ENCODE peak calls at places on chromosomes 16 and 17, in six cellular contexts. H, D, X, W, V and K are unnamed samples.

GRCh38 chr16:30184430-30185140 is 1.2 kb downstream of the CORO1A start:
- DNase-seq in X (peak), V (no peak), H (peak), W (no peak), D (no peak), K (no peak)

GRCh38 chr17:39808409-39808997 is 55.6 kb downstream of the IKZF3 start:
- DNase-seq in X (no peak), V (no peak), D (no peak), H (no peak), W (no peak), K (no peak)

GRCh38 chr17:63984651-63985386 is 12.1 kb upstream of the SCN4A start:
- DNase-seq in H (peak), V (peak), D (no peak), W (peak), X (no peak), K (no peak)

GRCh38 chr16:56662357-56663354 is 4.9 kb downstream of the MT1F start:
- DNase-seq in W (no peak), V (no peak), H (peak), X (no peak), D (no peak), K (no peak)

GRCh38 chr17:48795444-48796162 is 21.4 kb downstream of the TTLL6 start:
- DNase-seq in D (no peak), X (no peak), V (no peak), H (no peak), W (peak), K (no peak)

GRCh38 chr16:67873435-67874146 is 739 bp downstream of the EDC4 start:
- DNase-seq in X (no peak), D (no peak), V (no peak), W (no peak), H (no peak), K (no peak)

GRCh38 chr16:47018223-47018891 is 44.9 kb upstream of the DNAJA2 start:
- DNase-seq in D (peak), W (peak), X (no peak), V (peak), H (peak), K (peak)

GRCh38 chr16:12815361-12815760 is 11.7 kb upstream of the CPPED1 start:
- DNase-seq in H (no peak), V (no peak), W (no peak), D (no peak), X (no peak), K (no peak)

GRCh38 chr17:73096866-73097265 is 4.4 kb upstream of the SLC39A11 start:
- DNase-seq in W (no peak), H (no peak), D (no peak), V (no peak), X (no peak), K (no peak)

GRCh38 chr17:3695129-3695722 is 729 bp downstream of the P2RX5 start:
- DNase-seq in V (no peak), H (no peak), W (peak), X (no peak), D (no peak), K (no peak)

GRCh38 chr17:8695916-8696415 is 48.7 kb downstream of the CCDC42 start:
- DNase-seq in X (no peak), V (no peak), H (no peak), D (no peak), W (no peak), K (no peak)

GRCh38 chr16:14181371-14182050 is 110.4 kb downstream of the MRTFB start:
- DNase-seq in H (no peak), W (no peak), X (no peak), V (no peak), D (no peak), K (no peak)

GRCh38 chr17:80287806-80288579 is 27.3 kb downstream of the RNF213 start:
- DNase-seq in X (no peak), V (no peak), D (no peak), W (no peak), H (no peak), K (no peak)

GRCh38 chr16:87667443-87667842 is 65.1 kb downstream of the JPH3 start:
- DNase-seq in D (no peak), W (no peak), H (no peak), V (no peak), X (no peak), K (no peak)

GRCh38 chr17:66441012-66441703 is 138.7 kb downstream of the PRKCA start:
- DNase-seq in W (no peak), H (no peak), D (no peak), V (no peak), X (no peak), K (no peak)

GRCh38 chr16:78227855-78228254 is 128.4 kb downstream of the WWOX start:
- DNase-seq in H (no peak), X (no peak), V (no peak), W (no peak), D (no peak), K (no peak)

GRCh38 chr16:55496509-55497145 is 12.2 kb upstream of the LPCAT2 start:
- DNase-seq in X (no peak), V (no peak), H (no peak), D (no peak), W (no peak), K (no peak)

GRCh38 chr17:78883090-78883532 is 19.9 kb downstream of the CEP295NL start:
- DNase-seq in H (no peak), X (no peak), V (no peak), D (no peak), W (peak), K (no peak)

GRCh38 chr17:6231886-6232767 is 161.9 kb downstream of the WSCD1 start:
- DNase-seq in W (peak), D (no peak), V (no peak), H (no peak), X (no peak), K (no peak)

GRCh38 chr17:27295945-27296344 is 2.0 kb downstream of the WSB1 start:
- DNase-seq in V (no peak), X (no peak), D (no peak), H (no peak), W (no peak), K (no peak)

GRCh38 chr16:49603956-49604355 is 230.4 kb downstream of the C16orf78 start:
- DNase-seq in H (no peak), W (no peak), V (no peak), D (no peak), X (no peak), K (no peak)

GRCh38 chr17:51319186-51319585 is 58.8 kb downstream of the UTP18 start:
- DNase-seq in D (no peak), V (no peak), H (no peak), X (no peak), W (peak), K (no peak)

GRCh38 chr16:48441863-48442279 is 56.7 kb upstream of the SIAH1 start:
- DNase-seq in W (no peak), D (no peak), X (no peak), V (no peak), H (no peak), K (no peak)

GRCh38 chr17:63783522-63783921 is 9.6 kb downstream of the DDX42 start:
- DNase-seq in V (no peak), H (no peak), W (no peak), D (no peak), X (no peak), K (no peak)

GRCh38 chr17:40026816-40027613 is 11.8 kb downstream of the CSF3 start:
- DNase-seq in W (peak), V (peak), H (peak), X (peak), D (peak), K (peak)

GRCh38 chr17:48051706-48052486 is 3.7 kb downstream of the NFE2L1 start:
- DNase-seq in W (no peak), X (no peak), V (no peak), D (no peak), H (no peak), K (no peak)

GRCh38 chr16:74296120-74296464 is 522 bp upstream of the PSMD7 start:
- DNase-seq in D (no peak), X (no peak), W (no peak), H (no peak), V (no peak), K (no peak)

GRCh38 chr16:709651-710499 is 4.3 kb upstream of the FBXL16 start:
- DNase-seq in V (no peak), W (no peak), X (no peak), D (peak), H (no peak), K (peak)

GRCh38 chr16:53542283-53542682 is 39.3 kb upstream of the AKTIP start:
- DNase-seq in X (no peak), H (no peak), D (peak), W (no peak), V (no peak), K (no peak)

GRCh38 chr16:3873482-3874173 is 6.9 kb downstream of the CREBBP start:
- DNase-seq in W (no peak), X (no peak), H (no peak), D (no peak), V (no peak), K (no peak)

GRCh38 chr16:7456221-7456620 is 123.6 kb downstream of the RBFOX1 start:
- DNase-seq in H (no peak), W (no peak), V (no peak), X (no peak), D (no peak), K (no peak)

GRCh38 chr17:28741358-28742349 is 2.2 kb upstream of the TRAF4 start:
- DNase-seq in D (no peak), V (no peak), X (peak), W (no peak), H (no peak), K (no peak)

GRCh38 chr17:75854111-75854748 is 905 bp downstream of the WBP2 start:
- DNase-seq in X (no peak), D (no peak), V (no peak), W (peak), H (no peak), K (no peak)

GRCh38 chr16:25064967-25065366 is 46.6 kb upstream of the LCMT1 start:
- DNase-seq in X (no peak), V (no peak), W (no peak), H (no peak), D (no peak), K (no peak)

GRCh38 chr17:38705523-38705802 is 390 bp downstream of the MLLT6 start:
- DNase-seq in X (no peak), D (no peak), H (no peak), W (no peak), V (no peak), K (no peak)

GRCh38 chr17:71171270-71171669 is 949.5 kb upstream of the SOX9 start:
- DNase-seq in H (no peak), W (no peak), D (no peak), V (no peak), X (no peak), K (no peak)